ENCODE peak calls at places on chromosome 4, in eight cellular contexts. P is Caco-2, T is suprapubic skin, B is fibroblast of lung, M is IMR-90, V is fibroblast of pulmonary artery, R is prostate gland, A is SHP77. G is an unnamed sample.

GRCh38 chr4:32425243-32425642 is 1705.1 kb downstream of the PCDH7 start:
- DNase-seq in P (no peak), T (no peak), B (no peak), M (no peak), V (no peak), R (no peak), A (no peak), G (no peak)

GRCh38 chr4:102623622-102624021 is 122.5 kb downstream of the NFKB1 start:
- DNase-seq in P (peak), T (no peak), B (peak), M (peak), V (peak), R (no peak), A (peak), G (peak)

GRCh38 chr4:127165971-127166370 is 466.8 kb upstream of the INTU start:
- DNase-seq in P (no peak), T (no peak), B (no peak), M (peak), V (no peak), R (no peak), A (no peak), G (no peak)

GRCh38 chr4:153969542-153969941 is 180.7 kb upstream of the SFRP2 start:
- DNase-seq in P (no peak), T (no peak), B (no peak), M (no peak), V (no peak), R (no peak), A (no peak), G (no peak)

GRCh38 chr4:83865417-83866150 is 329.7 kb downstream of the GPAT3 start:
- DNase-seq in P (no peak), T (no peak), B (peak), M (no peak), V (no peak), R (no peak), A (no peak), G (no peak)

GRCh38 chr4:99816611-99817309 is at the start of gene DAPP1:
- DNase-seq in P (no peak), T (peak), B (no peak), M (no peak), V (no peak), R (no peak), A (no peak), G (no peak)

GRCh38 chr4:14532436-14532835 is 469.8 kb upstream of the CPEB2 start:
- DNase-seq in P (no peak), T (no peak), B (no peak), M (no peak), V (no peak), R (no peak), A (peak), G (no peak)

GRCh38 chr4:70761276-70761816 is 39.6 kb downstream of the RUFY3 start:
- DNase-seq in P (no peak), T (no peak), B (no peak), M (no peak), V (no peak), R (no peak), A (no peak), G (no peak)

GRCh38 chr4:71614626-71615025 is 169.3 kb downstream of the GC start:
- DNase-seq in P (no peak), T (no peak), B (no peak), M (no peak), V (no peak), R (no peak), A (no peak), G (no peak)

GRCh38 chr4:99679204-99679603 is 21.6 kb upstream of the C4orf54 start:
- DNase-seq in P (no peak), T (no peak), B (no peak), M (no peak), V (peak), R (no peak), A (peak), G (peak)

GRCh38 chr4:55398966-55399365 is 3.2 kb downstream of the TMEM165 start:
- DNase-seq in P (no peak), T (no peak), B (peak), M (peak), V (peak), R (no peak), A (no peak), G (no peak)

GRCh38 chr4:60201052-60201673 is 999.0 kb upstream of the ADGRL3 start:
- DNase-seq in P (peak), T (no peak), B (peak), M (peak), V (peak), R (no peak), A (peak), G (peak)

GRCh38 chr4:107183155-107183774 is 147.2 kb upstream of the DKK2 start:
- DNase-seq in P (peak), T (no peak), B (peak), M (peak), V (peak), R (peak), A (peak), G (peak)

GRCh38 chr4:168751263-168752225 is 254.7 kb downstream of the PALLD start:
- DNase-seq in P (no peak), T (no peak), B (peak), M (peak), V (peak), R (no peak), A (no peak), G (no peak)

GRCh38 chr4:86967798-86968197 is 33.0 kb downstream of the AFF1 start:
- DNase-seq in P (no peak), T (no peak), B (peak), M (peak), V (peak), R (no peak), A (no peak), G (no peak)

GRCh38 chr4:101414496-101414895 is 67.2 kb upstream of the PPP3CA start:
- DNase-seq in P (no peak), T (no peak), B (no peak), M (no peak), V (peak), R (no peak), A (no peak), G (no peak)

GRCh38 chr4:138680251-138680650 is 335.3 kb upstream of the NOCT start:
- DNase-seq in P (no peak), T (no peak), B (peak), M (no peak), V (no peak), R (no peak), A (no peak), G (no peak)

GRCh38 chr4:36327400-36327799 is 46.0 kb downstream of the DTHD1 start:
- DNase-seq in P (no peak), T (no peak), B (no peak), M (no peak), V (no peak), R (no peak), A (no peak), G (no peak)

GRCh38 chr4:17206829-17207773 is 304.8 kb downstream of the QDPR start:
- DNase-seq in P (no peak), T (no peak), B (no peak), M (no peak), V (no peak), R (no peak), A (peak), G (no peak)

GRCh38 chr4:81166431-81166830 is 48.6 kb downstream of the PRKG2 start:
- DNase-seq in P (no peak), T (no peak), B (peak), M (no peak), V (no peak), R (no peak), A (no peak), G (no peak)

GRCh38 chr4:148311493-148311892 is 130.7 kb downstream of the NR3C2 start:
- DNase-seq in P (no peak), T (no peak), B (peak), M (no peak), V (no peak), R (no peak), A (no peak), G (no peak)

GRCh38 chr4:5500165-5500564 is 208.2 kb downstream of the EVC2 start:
- DNase-seq in P (no peak), T (no peak), B (peak), M (peak), V (peak), R (no peak), A (no peak), G (no peak)

GRCh38 chr4:19187104-19187503 is 1064.6 kb upstream of the SLIT2 start:
- DNase-seq in P (no peak), T (no peak), B (peak), M (peak), V (peak), R (no peak), A (no peak), G (no peak)

GRCh38 chr4:47519239-47519883 is 34.3 kb downstream of the ATP10D start:
- DNase-seq in P (no peak), T (no peak), B (peak), M (no peak), V (no peak), R (no peak), A (no peak), G (no peak)

GRCh38 chr4:186876961-186877626 is 153.4 kb upstream of the FAT1 start:
- DNase-seq in P (no peak), T (no peak), B (no peak), M (no peak), V (peak), R (no peak), A (no peak), G (no peak)

GRCh38 chr4:180828455-180829018 is 1414.7 kb upstream of the TENM3 start:
- DNase-seq in P (peak), T (no peak), B (peak), M (peak), V (peak), R (peak), A (peak), G (peak)

GRCh38 chr4:161680146-161680545 is 483.7 kb downstream of the FSTL5 start:
- DNase-seq in P (no peak), T (no peak), B (no peak), M (no peak), V (no peak), R (no peak), A (no peak), G (no peak)

GRCh38 chr4:92516450-92516849 is 212.7 kb downstream of the GRID2 start:
- DNase-seq in P (no peak), T (no peak), B (no peak), M (no peak), V (no peak), R (no peak), A (no peak), G (no peak)

GRCh38 chr4:157898836-157899605 is 273.8 kb downstream of the GASK1B start:
- DNase-seq in P (no peak), T (no peak), B (peak), M (no peak), V (no peak), R (no peak), A (no peak), G (peak)

GRCh38 chr4:14987054-14987453 is 15.2 kb upstream of the CPEB2 start:
- DNase-seq in P (no peak), T (no peak), B (no peak), M (no peak), V (no peak), R (no peak), A (no peak), G (no peak)

GRCh38 chr4:51825341-51825740 is 17.6 kb upstream of the DCUN1D4 start:
- DNase-seq in P (no peak), T (no peak), B (peak), M (no peak), V (no peak), R (no peak), A (no peak), G (no peak)

GRCh38 chr4:3419836-3420605 is 21.7 kb upstream of the HGFAC start:
- DNase-seq in P (no peak), T (peak), B (no peak), M (no peak), V (no peak), R (no peak), A (no peak), G (no peak)

GRCh38 chr4:138392751-138393308 is 150.7 kb upstream of the SLC7A11 start:
- DNase-seq in P (no peak), T (no peak), B (no peak), M (no peak), V (no peak), R (no peak), A (no peak), G (no peak)

GRCh38 chr4:126752702-126753101 is 880.1 kb upstream of the INTU start:
- DNase-seq in P (no peak), T (no peak), B (no peak), M (no peak), V (no peak), R (no peak), A (no peak), G (no peak)

GRCh38 chr4:99886146-99886545 is 8.1 kb downstream of the LAMTOR3 start:
- DNase-seq in P (no peak), T (no peak), B (peak), M (peak), V (peak), R (no peak), A (no peak), G (no peak)

GRCh38 chr4:141871086-141871485 is 234.7 kb downstream of the IL15 start:
- DNase-seq in P (no peak), T (no peak), B (peak), M (peak), V (peak), R (no peak), A (no peak), G (no peak)

GRCh38 chr4:48047896-48048295 is 31.3 kb downstream of the NIPAL1 start:
- DNase-seq in P (no peak), T (no peak), B (no peak), M (no peak), V (no peak), R (no peak), A (no peak), G (no peak)

GRCh38 chr4:75514949-75515612 is 808 bp downstream of the THAP6 start:
- DNase-seq in P (no peak), T (no peak), B (no peak), M (no peak), V (no peak), R (no peak), A (no peak), G (peak)

G was measured in NCI-H146.